ENCODE peak calls at places on chromosomes 6 and 20, in five cellular contexts. F is fibroblast of mammary gland, X is psoas muscle, A is HFF-Myc, S is left ventricle myocardium inferior. T is an unnamed sample.

GRCh38 chr6:87832025-87832825 is 130.2 kb upstream of the AKIRIN2 start:
- DNase-seq in A (no peak), S (no peak), X (no peak), F (peak; percentile 43), T (peak; percentile 56)

GRCh38 chr20:13009682-13010406 is 1.1 kb downstream of the SPTLC3 start:
- DNase-seq in S (no peak), X (no peak), F (peak; percentile 97), A (peak; percentile 72), T (peak; percentile 96)

GRCh38 chr6:100468966-100469859 is 4.5 kb upstream of the SIM1 start:
- DNase-seq in X (no peak), F (no peak), S (no peak), A (no peak), T (no peak)

GRCh38 chr20:62815066-62815991 is 1.5 kb upstream of the COL9A3 start:
- DNase-seq in F (peak; percentile 48), X (no peak), S (no peak), A (no peak), T (no peak)

GRCh38 chr6:167575201-167575696 is 250.4 kb downstream of the TTLL2 start:
- DNase-seq in A (no peak), S (no peak), F (no peak), X (no peak), T (no peak)

GRCh38 chr6:145026267-145026679 is 709.0 kb downstream of the EPM2A start:
- DNase-seq in A (no peak), F (no peak), S (no peak), X (no peak), T (no peak)

GRCh38 chr6:5737460-5737859 is 269.3 kb downstream of the NRN1 start:
- DNase-seq in S (no peak), X (no peak), F (no peak), A (no peak), T (no peak)

GRCh38 chr6:148611213-148611612 is 135.6 kb upstream of the UST start:
- DNase-seq in F (peak; percentile 92), A (no peak), S (peak; percentile 60), X (peak; percentile 83), T (peak; percentile 31)

GRCh38 chr6:68710916-68711315 is 75.8 kb downstream of the ADGRB3 start:
- DNase-seq in F (no peak), S (no peak), A (no peak), X (no peak), T (no peak)

GRCh38 chr6:40999498-41000070 is 39.4 kb downstream of the UNC5CL start:
- DNase-seq in S (peak; percentile 56), F (peak; percentile 74), A (peak; percentile 30), X (peak; percentile 72), T (peak; percentile 31)

GRCh38 chr6:108565091-108565766 is 4.5 kb downstream of the FOXO3 start:
- DNase-seq in S (no peak), A (no peak), X (no peak), F (no peak), T (peak; percentile 34)

GRCh38 chr6:149484733-149485700 is at the start of gene ZC3H12D:
- DNase-seq in S (peak; percentile 60), X (peak; percentile 84), F (peak; percentile 37), A (peak; percentile 75), T (peak; percentile 81)

GRCh38 chr6:157108923-157109322 is 214.4 kb downstream of the TMEM242 start:
- DNase-seq in A (no peak), X (no peak), F (no peak), S (no peak), T (no peak)

GRCh38 chr6:91161246-91161645 is 574.4 kb upstream of the MAP3K7 start:
- DNase-seq in A (no peak), X (no peak), F (no peak), S (no peak), T (no peak)

GRCh38 chr20:9474835-9475413 is 39.5 kb upstream of the LAMP5 start:
- DNase-seq in X (no peak), A (no peak), F (peak; percentile 50), S (no peak), T (peak; percentile 31)

GRCh38 chr6:84135291-84135690 is 92.2 kb downstream of the CEP162 start:
- DNase-seq in S (no peak), X (no peak), A (no peak), F (no peak), T (no peak)

DNA sequence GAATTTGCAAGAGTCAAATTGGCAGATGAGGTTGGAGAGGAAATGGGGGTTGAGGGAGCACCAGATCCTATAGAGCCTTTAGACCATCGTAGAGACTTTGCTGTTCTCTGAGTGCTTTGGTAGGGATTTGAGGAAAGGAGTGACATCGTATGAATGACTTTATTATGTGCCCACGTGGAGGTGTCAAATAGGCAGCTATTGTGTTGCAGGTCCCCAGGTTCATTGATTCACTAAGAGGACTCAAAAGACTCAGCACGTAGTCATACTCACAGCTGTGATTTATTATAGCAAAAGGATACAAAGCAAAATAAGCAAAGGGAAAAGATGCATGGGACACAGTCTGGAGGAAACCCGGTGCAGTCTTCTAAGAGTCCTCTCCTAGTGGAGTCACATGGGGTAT is 2.2 kb downstream of the MTRES1 start:
- DNase-seq in A (no peak), X (no peak), S (no peak), F (peak; percentile 38), T (no peak)
- H3K4me3 ChIP-seq in A (no peak overlapping the region), X (no peak overlapping the region), S (no peak overlapping the region), F (no peak overlapping the region), T (no peak overlapping the region)

GRCh38 chr6:52675372-52675771 is 4.5 kb downstream of the TMEM14A start:
- DNase-seq in X (no peak), F (no peak), S (no peak), A (no peak), T (no peak)

GRCh38 chr6:52667572-52667971 is 3.3 kb upstream of the TMEM14A start:
- DNase-seq in X (no peak), F (no peak), S (no peak), A (no peak), T (no peak)

GRCh38 chr6:52666523-52666922 is 4.4 kb upstream of the TMEM14A start:
- DNase-seq in A (no peak), F (no peak), X (no peak), S (no peak), T (no peak)

GRCh38 chr6:52672422-52673025 is 1.6 kb downstream of the TMEM14A start:
- DNase-seq in F (peak; percentile 52), S (no peak), A (no peak), X (no peak), T (no peak)

DNA sequence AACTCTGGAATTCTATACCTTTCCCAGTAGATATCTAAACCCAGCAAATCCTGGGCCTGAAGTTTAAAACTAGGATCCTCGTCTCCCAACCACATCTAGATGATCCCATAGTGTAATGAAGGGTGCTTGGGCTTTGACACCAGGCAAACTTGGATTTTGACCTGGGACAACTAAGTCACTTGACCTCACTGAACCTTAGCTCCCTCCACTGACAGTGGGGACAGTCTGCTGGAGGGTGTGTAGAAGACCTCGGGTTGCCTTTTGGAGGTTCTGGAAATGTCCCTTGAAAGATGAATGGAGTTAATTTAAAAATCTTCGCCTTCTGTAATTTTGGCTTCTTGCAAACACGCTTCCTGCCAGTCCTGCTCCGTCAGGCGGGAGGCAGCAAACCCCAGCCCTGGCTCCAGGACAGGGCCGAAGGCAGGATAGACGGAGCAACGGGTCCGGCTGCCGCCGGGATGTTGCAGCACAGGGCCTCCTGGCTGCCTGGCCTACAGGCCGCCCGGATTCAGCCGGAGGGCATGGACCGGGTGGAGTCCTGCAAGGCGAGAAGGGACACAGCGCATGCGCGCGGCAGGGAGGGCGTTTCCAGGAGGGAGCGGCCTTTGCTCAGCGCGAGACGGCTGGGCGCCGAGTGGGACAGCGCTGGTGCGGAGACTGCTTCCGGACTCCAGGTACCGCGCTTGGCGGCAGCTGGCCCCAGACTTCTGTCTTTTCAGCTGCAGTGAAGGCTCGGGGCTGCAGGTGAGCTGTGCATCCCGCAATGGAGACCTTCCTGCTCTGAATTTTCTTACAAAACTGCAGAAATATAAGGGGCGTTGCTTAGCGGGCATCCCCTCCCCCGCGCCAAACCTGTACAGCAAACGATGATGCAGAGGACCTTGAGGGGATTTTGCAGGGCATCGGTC is at the start of gene TMEM14A:
- DNase-seq in X (peak; percentile 96), F (peak; percentile 90), S (peak; percentile 94), A (peak; percentile 81), T (peak; percentile 86)
- TF ChIP-seq CTCF in X (no peak), F (no peak), S (peak; percentile 29), A (no peak), T (no peak)

DNA sequence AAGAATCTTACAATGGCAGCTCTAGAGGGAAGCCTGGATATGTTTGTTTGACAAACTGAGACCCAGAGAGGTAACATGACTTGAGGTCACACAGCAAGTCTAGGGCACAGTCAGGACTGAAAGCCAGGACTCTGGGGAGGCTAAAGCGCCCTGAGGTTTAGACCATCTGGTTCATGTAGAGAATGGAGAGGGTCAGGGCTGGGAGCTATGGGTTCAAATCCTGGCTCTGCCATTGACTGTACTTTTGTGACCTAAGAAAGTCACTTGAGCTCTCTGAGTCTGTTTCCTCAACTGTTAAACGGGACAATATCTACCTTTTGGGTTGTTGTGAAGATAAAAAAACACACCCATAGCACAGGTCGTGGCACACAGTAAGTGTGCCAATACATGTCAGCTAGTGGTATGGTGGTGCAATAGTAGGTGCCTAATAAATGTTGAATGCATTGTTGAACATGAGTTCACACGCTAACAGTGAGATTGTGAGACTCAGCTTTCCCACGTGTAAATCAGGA is 1.0 kb upstream of the TP53INP2 start:
- DNase-seq in A (no peak), X (no peak), F (no peak), S (no peak), T (no peak)
- H3K4me3 ChIP-seq in A (peak overlapping the region; percentile 56), X (peak overlapping the region; percentile 81), F (peak overlapping the region; percentile 81), S (peak overlapping the region; percentile 79), T (peak overlapping the region; percentile 85)

DNA sequence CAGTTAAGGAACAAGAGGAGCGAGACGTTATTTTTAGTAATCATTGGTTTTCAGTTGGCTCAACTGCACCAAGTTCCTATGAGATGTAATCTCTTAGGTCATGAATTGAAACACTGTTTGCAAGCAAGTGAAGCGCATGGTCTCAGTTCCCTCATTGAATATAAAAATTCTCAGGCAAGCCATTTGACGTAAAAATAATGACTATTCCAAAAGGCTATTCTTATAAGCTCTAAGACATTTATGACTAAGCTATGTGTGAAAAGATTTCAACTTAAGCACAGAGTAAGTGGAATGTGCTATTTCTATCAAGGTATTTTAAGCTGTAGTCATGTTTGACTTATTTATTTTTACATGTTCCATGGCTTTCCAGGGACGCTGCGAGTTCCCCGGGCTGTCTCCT is 248.5 kb downstream of the THBS2 start:
- DNase-seq in X (no peak), F (no peak), A (no peak), S (no peak), T (no peak)
- TF ChIP-seq CTCF in X (no peak), F (no peak), A (no peak), S (no peak), T (no peak)

GRCh38 chr20:54251093-54251492 is 43.2 kb downstream of the PFDN4 start:
- DNase-seq in A (no peak), S (no peak), X (no peak), F (no peak), T (no peak)

GRCh38 chr20:54257090-54257816 is 49.4 kb downstream of the PFDN4 start:
- DNase-seq in F (peak; percentile 95), S (no peak), A (no peak), X (no peak), T (peak; percentile 93)

GRCh38 chr20:54256202-54256601 is 48.3 kb downstream of the PFDN4 start:
- DNase-seq in X (no peak), F (no peak), A (no peak), S (no peak), T (no peak)

GRCh38 chr20:54254596-54254995 is 46.7 kb downstream of the PFDN4 start:
- DNase-seq in A (no peak), F (peak; percentile 30), S (no peak), X (no peak), T (peak; percentile 15)

GRCh38 chr20:54255157-54255556 is 47.3 kb downstream of the PFDN4 start:
- DNase-seq in S (no peak), A (no peak), F (peak; percentile 76), X (no peak), T (peak; percentile 62)
- H3K4me3 ChIP-seq in S (no peak overlapping the region), A (no peak overlapping the region), F (no peak overlapping the region), X (no peak overlapping the region), T (no peak overlapping the region)

T was measured in astrocyte of the spinal cord.